ENCODE peak calls at places on chromosomes 4 and X, in four cellular contexts. Z is H1, M is HCT116, I is SK-N-SH. C is an unnamed sample.

GRCh38 chr4:29326816-29327215 is 1393.4 kb upstream of the PCDH7 start:
- DNase-seq in Z (no peak), M (no peak), I (no peak), C (no peak)

GRCh38 chr4:186920486-186920885 is 196.8 kb upstream of the FAT1 start:
- DNase-seq in Z (no peak), M (no peak), I (no peak), C (no peak)

GRCh38 chrX:46574941-46575381 is 1.4 kb downstream of the CHST7 start:
- DNase-seq in Z (no peak), M (no peak), I (peak), C (no peak)

GRCh38 chrX:33285550-33285949 is 74.2 kb upstream of the DMD start:
- DNase-seq in Z (no peak), M (no peak), I (no peak), C (no peak)

GRCh38 chrX:148755111-148755510 is 254.7 kb downstream of the AFF2 start:
- DNase-seq in Z (no peak), M (no peak), I (no peak), C (no peak)

GRCh38 chr4:143185253-143186107 is 763 bp downstream of the USP38 start:
- DNase-seq in Z (no peak), M (no peak), I (peak), C (no peak)

GRCh38 chr4:73726000-73726399 is 14.4 kb upstream of the CXCL8 start:
- DNase-seq in Z (no peak), M (peak), I (no peak), C (no peak)

GRCh38 chrX:8424941-8425340 is 39.7 kb upstream of the VCX3B start:
- DNase-seq in Z (no peak), M (no peak), I (no peak), C (no peak)

GRCh38 chr4:46844325-46844917 is 64.6 kb downstream of the COX7B2 start:
- DNase-seq in Z (no peak), M (peak), I (peak), C (peak)

GRCh38 chr4:184193556-184194525 is 23.8 kb downstream of the ENPP6 start:
- DNase-seq in Z (no peak), M (no peak), I (no peak), C (no peak)

GRCh38 chrX:15946783-15947550 is 92.4 kb upstream of the AP1S2 start:
- DNase-seq in Z (no peak), M (no peak), I (no peak), C (no peak)

GRCh38 chrX:78532363-78532762 is 126.8 kb downstream of the RTL3 start:
- DNase-seq in Z (no peak), M (no peak), I (no peak), C (no peak)

GRCh38 chrX:150482537-150483217 is 85.7 kb upstream of the MTM1 start:
- DNase-seq in Z (no peak), M (peak), I (no peak), C (peak)

GRCh38 chr4:165440415-165440882 is 61.6 kb downstream of the CPE start:
- DNase-seq in Z (no peak), M (peak), I (peak), C (no peak)

GRCh38 chr4:37890501-37891220 is at the start of gene TBC1D1:
- DNase-seq in Z (no peak), M (no peak), I (peak), C (no peak)

GRCh38 chrX:121356850-121357171 is 309.4 kb downstream of the GLUD2 start:
- DNase-seq in Z (no peak), M (no peak), I (no peak), C (no peak)

GRCh38 chr4:48841045-48841827 is 10.3 kb downstream of the OCIAD1 start:
- DNase-seq in Z (no peak), M (no peak), I (no peak), C (no peak)

GRCh38 chrX:52015794-52016193 is 53.2 kb downstream of the MAGED4B start:
- DNase-seq in Z (no peak), M (no peak), I (no peak), C (no peak)

GRCh38 chr4:111849726-111850284 is 295.4 kb upstream of the FAM241A start:
- DNase-seq in Z (no peak), M (no peak), I (no peak), C (no peak)

GRCh38 chr4:151953286-151953685 is 192.5 kb upstream of the GATB start:
- DNase-seq in Z (no peak), M (no peak), I (no peak), C (no peak)

GRCh38 chr4:38105475-38105874 is 145.3 kb downstream of the PTTG2 start:
- DNase-seq in Z (no peak), M (no peak), I (no peak), C (no peak)

GRCh38 chrX:134908235-134908834 is 82.5 kb upstream of the SMIM10 start:
- DNase-seq in Z (no peak), M (no peak), I (peak), C (no peak)

GRCh38 chrX:40101430-40101802 is 3.7 kb upstream of the BCOR start:
- DNase-seq in Z (no peak), M (no peak), I (no peak), C (no peak)

GRCh38 chr4:20809796-20810195 is 109.5 kb downstream of the PACRGL start:
- DNase-seq in Z (peak), M (peak), I (no peak), C (no peak)

GRCh38 chr4:2793578-2793919 is 664 bp downstream of the SH3BP2 start:
- DNase-seq in Z (no peak), M (peak), I (peak), C (no peak)

GRCh38 chrX:65920620-65921019 is 119.3 kb downstream of the VSIG4 start:
- DNase-seq in Z (no peak), M (no peak), I (no peak), C (no peak)

GRCh38 chr4:13454786-13455185 is 29.4 kb downstream of the RAB28 start:
- DNase-seq in Z (no peak), M (no peak), I (no peak), C (no peak)

GRCh38 chrX:120560405-120560841 is 339 bp downstream of the CUL4B start:
- DNase-seq in Z (no peak), M (no peak), I (no peak), C (peak)

GRCh38 chrX:117957128-117957527 is 159.5 kb downstream of the KLHL13 start:
- DNase-seq in Z (no peak), M (no peak), I (no peak), C (no peak)

GRCh38 chr4:112119358-112119783 is 25.9 kb upstream of the FAM241A start:
- DNase-seq in Z (no peak), M (no peak), I (no peak), C (no peak)

GRCh38 chr4:51831133-51831532 is 11.8 kb upstream of the DCUN1D4 start:
- DNase-seq in Z (no peak), M (peak), I (peak), C (no peak)

GRCh38 chr4:45647823-45648222 is 476.0 kb downstream of the GABRG1 start:
- DNase-seq in Z (no peak), M (no peak), I (no peak), C (no peak)

GRCh38 chrX:3717742-3718420 is 4.4 kb upstream of the PRKX start:
- DNase-seq in Z (no peak), M (no peak), I (no peak), C (no peak)

DNA sequence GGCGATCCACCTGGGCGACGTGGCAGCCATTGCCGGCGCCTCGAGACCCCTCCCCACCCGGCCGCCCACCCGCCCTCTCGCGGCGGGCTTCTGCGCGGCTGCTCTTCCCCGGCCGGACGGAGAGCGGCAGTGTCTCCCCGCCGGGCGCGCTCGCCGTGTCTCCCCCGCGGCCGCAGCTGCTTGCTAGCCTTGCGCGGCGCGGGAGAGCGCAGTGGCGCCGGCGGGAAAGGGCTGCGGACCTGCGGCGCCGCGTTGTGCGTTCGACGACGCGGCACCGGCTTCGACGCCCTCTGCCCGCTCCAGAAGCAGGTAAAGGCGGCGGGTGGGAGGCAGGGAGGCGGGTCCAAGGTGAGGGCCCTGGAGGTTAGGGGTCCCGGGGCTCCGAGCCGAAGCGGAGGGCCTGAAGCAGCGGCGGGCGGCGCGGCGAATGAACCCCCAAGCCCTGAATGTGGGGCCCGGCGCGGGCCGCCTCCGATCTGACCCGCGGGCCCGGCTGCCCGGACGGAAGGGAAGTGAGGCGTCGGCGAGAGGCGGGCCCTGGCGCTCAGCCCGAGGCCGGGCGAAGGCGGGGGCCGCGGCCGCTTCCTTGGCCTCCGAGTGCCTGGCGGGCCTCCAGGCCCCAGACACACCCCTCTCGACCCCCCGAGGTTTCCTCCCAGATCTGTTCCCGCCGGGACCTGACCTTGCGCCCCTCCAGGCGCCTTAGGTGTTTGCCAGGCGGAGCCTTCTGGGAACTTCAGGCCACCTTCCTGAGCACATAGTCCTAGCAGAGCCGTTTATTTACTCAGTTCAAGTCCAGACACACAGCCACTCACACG is at the start of gene N4BP2:
- DNase-seq in Z (no peak), M (peak), I (peak), C (no peak)
- TF ChIP-seq POLR2AphosphoS5 in Z (peak), M (peak), I (peak), C (no peak)

GRCh38 chrX:12949205-12949926 is 25.5 kb upstream of the TMSB4X start:
- DNase-seq in Z (no peak), M (no peak), I (no peak), C (no peak)

GRCh38 chrX:12949927-12950656 is 24.8 kb upstream of the TMSB4X start:
- DNase-seq in Z (no peak), M (no peak), I (no peak), C (no peak)

GRCh38 chrX:12951590-12951965 is 23.3 kb upstream of the TMSB4X start:
- DNase-seq in Z (no peak), M (no peak), I (no peak), C (no peak)

GRCh38 chrX:12953420-12953819 is 21.5 kb upstream of the TMSB4X start:
- DNase-seq in Z (no peak), M (no peak), I (no peak), C (no peak)

GRCh38 chrX:12950851-12951589 is 23.9 kb upstream of the TMSB4X start:
- DNase-seq in Z (no peak), M (no peak), I (peak), C (no peak)
- H3K4me3 ChIP-seq in Z (no peak), M (no peak), I (no peak), C (no peak)

DNA sequence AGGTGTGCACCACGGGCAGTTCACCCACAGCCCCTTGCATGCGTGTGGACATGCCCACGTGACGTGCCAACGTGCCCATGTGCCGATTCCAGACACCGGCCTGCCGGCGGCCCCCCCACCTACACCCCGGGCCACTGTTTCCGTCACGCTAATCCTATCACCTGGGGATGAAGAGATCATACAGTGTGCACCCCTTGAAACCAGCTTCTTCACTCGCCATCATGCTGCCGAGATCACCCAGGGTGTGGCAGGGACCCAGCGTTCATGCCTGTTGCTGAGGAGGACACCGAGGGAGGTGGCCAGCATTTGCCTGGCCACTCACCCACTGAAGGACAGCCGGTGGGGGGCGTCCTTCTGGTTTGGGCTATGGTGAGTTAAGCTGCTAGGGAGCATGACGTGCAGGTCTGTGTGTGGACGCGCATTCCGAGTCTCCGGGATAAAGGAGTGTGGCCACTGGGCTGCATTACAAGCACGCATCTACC is 14.1 kb downstream of the CTBP1 start:
- DNase-seq in Z (no peak), M (no peak), I (no peak), C (no peak)
- TF ChIP-seq POLR2AphosphoS5 in Z (no peak), M (no peak), I (no peak), C (no peak)

GRCh38 chr4:140569307-140569638 is 512 bp upstream of the UCP1 start:
- DNase-seq in Z (no peak), M (no peak), I (no peak), C (no peak)

GRCh38 chr4:140571620-140572019 is 2.9 kb upstream of the UCP1 start:
- DNase-seq in Z (no peak), M (no peak), I (no peak), C (no peak)

GRCh38 chr4:140567722-140568121 is 1.0 kb downstream of the UCP1 start:
- DNase-seq in Z (no peak), M (no peak), I (peak), C (no peak)

DNA sequence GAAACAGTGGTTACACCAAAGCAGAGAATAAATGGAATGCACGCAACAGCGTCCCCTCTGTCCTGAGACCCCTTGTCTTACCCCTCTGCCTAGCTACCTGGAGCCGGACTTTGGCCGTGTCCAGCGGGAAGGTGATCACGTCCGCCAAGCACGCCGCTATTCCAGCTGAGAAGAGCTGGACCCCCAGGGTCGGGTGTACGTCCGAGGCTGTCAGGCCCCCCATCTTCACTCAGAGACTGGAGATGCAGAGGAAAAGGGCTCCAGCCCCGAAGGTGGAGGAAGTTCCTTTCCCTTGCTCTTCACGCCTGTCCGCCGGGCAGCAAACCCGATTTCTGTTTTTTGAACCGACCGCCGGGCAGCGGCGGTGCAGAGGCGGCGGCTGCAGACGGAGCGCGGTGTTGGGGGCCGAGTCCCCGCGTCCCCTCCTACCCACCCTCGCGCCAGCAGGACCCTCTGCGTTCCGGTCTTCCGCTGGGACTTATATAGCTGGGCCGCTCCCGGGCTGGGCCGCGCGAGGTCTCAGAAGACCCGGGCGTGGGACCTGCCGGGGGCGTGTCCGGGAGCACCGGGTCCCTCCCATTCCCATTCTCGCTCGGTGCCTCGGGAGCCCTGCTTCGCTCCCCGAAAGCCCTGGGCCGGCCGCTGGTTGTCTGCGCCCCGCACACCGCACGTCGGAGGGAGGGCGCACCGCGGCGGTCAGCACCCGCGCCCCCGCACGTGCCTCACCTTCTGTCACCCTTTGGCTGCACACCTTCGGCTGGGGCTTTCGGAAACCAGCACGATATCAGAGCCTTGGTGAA is at the start of gene UCP1:
- DNase-seq in Z (no peak), M (no peak), I (peak), C (no peak)
- H3K4me3 ChIP-seq in Z (peak), M (no peak), I (peak), C (peak)

GRCh38 chr4:134201216-134202098 is at the start of gene PABPC4L:
- DNase-seq in Z (peak), M (no peak), I (no peak), C (no peak)

GRCh38 chr4:134200811-134201215 is 776 bp downstream of the PABPC4L start:
- DNase-seq in Z (no peak), M (no peak), I (no peak), C (no peak)

GRCh38 chr4:134202136-134202535 is 547 bp upstream of the PABPC4L start:
- DNase-seq in Z (no peak), M (no peak), I (no peak), C (no peak)

GRCh38 chr4:134202557-134202956 is 968 bp upstream of the PABPC4L start:
- DNase-seq in Z (no peak), M (no peak), I (no peak), C (no peak)
- TF ChIP-seq POLR2AphosphoS5 in Z (no peak), M (no peak), I (no peak), C (no peak)

C was measured in Panc1.